ENCODE peak calls at places on chromosomes 1 and 21, in six cellular contexts. One of them, this sample, is unnamed.
A peak's percentile ranks its signal among the peaks of the same experiment; 100 is the strongest.

GRCh38 chr1:41418868-41419583 is 57.8 kb downstream of the FOXO6 start:
- DNase-seq in activated CD4-positive, CD25-positive, alpha-beta regulatory T cell: no peak
- DNase-seq in WTC11: no peak
- DNase-seq in HuH-7: no peak
- DNase-seq in COR-L47: peak; percentile 50
- DNase-seq in stromal cell of bone marrow: peak; percentile 80
- DNase-seq in this sample: no peak

GRCh38 chr1:20057886-20058420 is 12.0 kb upstream of the PLA2G5 start:
- DNase-seq in activated CD4-positive, CD25-positive, alpha-beta regulatory T cell: no peak
- DNase-seq in WTC11: no peak
- DNase-seq in HuH-7: no peak
- DNase-seq in COR-L47: no peak
- DNase-seq in stromal cell of bone marrow: no peak
- DNase-seq in this sample: no peak

GRCh38 chr21:42645211-42646075 is 8.0 kb upstream of the PDE9A start:
- DNase-seq in activated CD4-positive, CD25-positive, alpha-beta regulatory T cell: no peak
- DNase-seq in WTC11: no peak
- DNase-seq in HuH-7: no peak
- DNase-seq in COR-L47: no peak
- DNase-seq in stromal cell of bone marrow: no peak
- DNase-seq in this sample: no peak

GRCh38 chr1:37305841-37306240 is 168.5 kb upstream of the ZC3H12A start:
- DNase-seq in activated CD4-positive, CD25-positive, alpha-beta regulatory T cell: no peak
- DNase-seq in WTC11: no peak
- DNase-seq in HuH-7: no peak
- DNase-seq in COR-L47: peak; percentile 77
- DNase-seq in stromal cell of bone marrow: no peak
- DNase-seq in this sample: no peak

GRCh38 chr1:30473920-30474817 is 249.2 kb downstream of the MATN1 start:
- DNase-seq in activated CD4-positive, CD25-positive, alpha-beta regulatory T cell: no peak
- DNase-seq in WTC11: no peak
- DNase-seq in HuH-7: no peak
- DNase-seq in COR-L47: peak; percentile 32
- DNase-seq in stromal cell of bone marrow: no peak
- DNase-seq in this sample: no peak

GRCh38 chr1:151720190-151720953 is 950 bp upstream of the RIIAD1 start:
- DNase-seq in activated CD4-positive, CD25-positive, alpha-beta regulatory T cell: no peak
- DNase-seq in WTC11: no peak
- DNase-seq in HuH-7: no peak
- DNase-seq in COR-L47: no peak
- DNase-seq in stromal cell of bone marrow: no peak
- DNase-seq in this sample: no peak

GRCh38 chr1:15966081-15966955 is 9.6 kb downstream of the ZBTB17 start:
- DNase-seq in activated CD4-positive, CD25-positive, alpha-beta regulatory T cell: no peak
- DNase-seq in WTC11: no peak
- DNase-seq in HuH-7: no peak
- DNase-seq in COR-L47: no peak
- DNase-seq in stromal cell of bone marrow: no peak
- DNase-seq in this sample: peak; percentile 31

GRCh38 chr1:119829636-119830035 is 18.4 kb upstream of the REG4 start:
- DNase-seq in activated CD4-positive, CD25-positive, alpha-beta regulatory T cell: no peak
- DNase-seq in WTC11: no peak
- DNase-seq in HuH-7: no peak
- DNase-seq in COR-L47: peak; percentile 85
- DNase-seq in stromal cell of bone marrow: no peak
- DNase-seq in this sample: no peak

GRCh38 chr1:57843760-57844159 is 419.9 kb upstream of the DAB1 start:
- DNase-seq in activated CD4-positive, CD25-positive, alpha-beta regulatory T cell: no peak
- DNase-seq in WTC11: no peak
- DNase-seq in HuH-7: no peak
- DNase-seq in COR-L47: no peak
- DNase-seq in stromal cell of bone marrow: peak; percentile 3
- DNase-seq in this sample: no peak

GRCh38 chr1:55474168-55474786 is 259.1 kb upstream of the USP24 start:
- DNase-seq in activated CD4-positive, CD25-positive, alpha-beta regulatory T cell: no peak
- DNase-seq in WTC11: no peak
- DNase-seq in HuH-7: no peak
- DNase-seq in COR-L47: no peak
- DNase-seq in stromal cell of bone marrow: peak; percentile 49
- DNase-seq in this sample: no peak

GRCh38 chr1:96309783-96310182 is 411.8 kb upstream of the PTBP2 start:
- DNase-seq in activated CD4-positive, CD25-positive, alpha-beta regulatory T cell: no peak
- DNase-seq in WTC11: no peak
- DNase-seq in HuH-7: peak; percentile 17
- DNase-seq in COR-L47: no peak
- DNase-seq in stromal cell of bone marrow: peak; percentile 61
- DNase-seq in this sample: no peak

GRCh38 chr1:246435421-246436041 is 71.5 kb downstream of the SMYD3 start:
- DNase-seq in activated CD4-positive, CD25-positive, alpha-beta regulatory T cell: no peak
- DNase-seq in WTC11: no peak
- DNase-seq in HuH-7: no peak
- DNase-seq in COR-L47: no peak
- DNase-seq in stromal cell of bone marrow: no peak
- DNase-seq in this sample: no peak

GRCh38 chr1:174217787-174218574 is 58.7 kb downstream of the RABGAP1L start:
- DNase-seq in activated CD4-positive, CD25-positive, alpha-beta regulatory T cell: no peak
- DNase-seq in WTC11: no peak
- DNase-seq in HuH-7: peak; percentile 8
- DNase-seq in COR-L47: peak; percentile 4
- DNase-seq in stromal cell of bone marrow: peak; percentile 14
- DNase-seq in this sample: no peak

GRCh38 chr1:185960377-185961151 is 226.4 kb downstream of the HMCN1 start:
- DNase-seq in activated CD4-positive, CD25-positive, alpha-beta regulatory T cell: no peak
- DNase-seq in WTC11: no peak
- DNase-seq in HuH-7: no peak
- DNase-seq in COR-L47: peak; percentile 83
- DNase-seq in stromal cell of bone marrow: peak; percentile 38
- DNase-seq in this sample: no peak

GRCh38 chr1:70573317-70573843 is 162.3 kb downstream of the CTH start:
- DNase-seq in activated CD4-positive, CD25-positive, alpha-beta regulatory T cell: no peak
- DNase-seq in WTC11: no peak
- DNase-seq in HuH-7: no peak
- DNase-seq in COR-L47: no peak
- DNase-seq in stromal cell of bone marrow: no peak
- DNase-seq in this sample: no peak

GRCh38 chr1:54136963-54137531 is 15.8 kb downstream of the CDCP2 start:
- DNase-seq in activated CD4-positive, CD25-positive, alpha-beta regulatory T cell: no peak
- DNase-seq in WTC11: no peak
- DNase-seq in HuH-7: no peak
- DNase-seq in COR-L47: no peak
- DNase-seq in stromal cell of bone marrow: no peak
- DNase-seq in this sample: no peak

GRCh38 chr21:43196789-43197188 is 28.0 kb downstream of the CRYAA start:
- DNase-seq in activated CD4-positive, CD25-positive, alpha-beta regulatory T cell: no peak
- DNase-seq in WTC11: peak; percentile 3
- DNase-seq in HuH-7: peak; percentile 21
- DNase-seq in COR-L47: peak; percentile 38
- DNase-seq in stromal cell of bone marrow: no peak
- DNase-seq in this sample: no peak

GRCh38 chr1:54328117-54328636 is 78.0 kb downstream of the SSBP3 start:
- DNase-seq in activated CD4-positive, CD25-positive, alpha-beta regulatory T cell: no peak
- DNase-seq in WTC11: no peak
- DNase-seq in HuH-7: no peak
- DNase-seq in COR-L47: no peak
- DNase-seq in stromal cell of bone marrow: no peak
- DNase-seq in this sample: no peak

GRCh38 chr1:8394456-8395321 is 76.8 kb downstream of the SLC45A1 start:
- DNase-seq in activated CD4-positive, CD25-positive, alpha-beta regulatory T cell: no peak
- DNase-seq in WTC11: no peak
- DNase-seq in HuH-7: no peak
- DNase-seq in COR-L47: no peak
- DNase-seq in stromal cell of bone marrow: peak; percentile 68
- DNase-seq in this sample: no peak

GRCh38 chr1:2055911-2056575 is 5.8 kb downstream of the PRKCZ start:
- DNase-seq in activated CD4-positive, CD25-positive, alpha-beta regulatory T cell: no peak
- DNase-seq in WTC11: no peak
- DNase-seq in HuH-7: no peak
- DNase-seq in COR-L47: no peak
- DNase-seq in stromal cell of bone marrow: no peak
- DNase-seq in this sample: no peak

GRCh38 chr1:220894025-220894923 is 15.0 kb downstream of the HLX start:
- DNase-seq in activated CD4-positive, CD25-positive, alpha-beta regulatory T cell: no peak
- DNase-seq in WTC11: peak; percentile 57
- DNase-seq in HuH-7: no peak
- DNase-seq in COR-L47: no peak
- DNase-seq in stromal cell of bone marrow: no peak
- DNase-seq in this sample: no peak

GRCh38 chr1:29984107-29984506 is 739.3 kb downstream of the MATN1 start:
- DNase-seq in activated CD4-positive, CD25-positive, alpha-beta regulatory T cell: no peak
- DNase-seq in WTC11: no peak
- DNase-seq in HuH-7: no peak
- DNase-seq in COR-L47: peak; percentile 60
- DNase-seq in stromal cell of bone marrow: no peak
- DNase-seq in this sample: no peak

GRCh38 chr1:227943354-227943753 is 4.4 kb downstream of the WNT9A start:
- DNase-seq in activated CD4-positive, CD25-positive, alpha-beta regulatory T cell: no peak
- DNase-seq in WTC11: no peak
- DNase-seq in HuH-7: no peak
- DNase-seq in COR-L47: no peak
- DNase-seq in stromal cell of bone marrow: no peak
- DNase-seq in this sample: no peak

GRCh38 chr1:241682921-241683320 is 30.8 kb downstream of the WDR64 start:
- DNase-seq in activated CD4-positive, CD25-positive, alpha-beta regulatory T cell: no peak
- DNase-seq in WTC11: no peak
- DNase-seq in HuH-7: no peak
- DNase-seq in COR-L47: no peak
- DNase-seq in stromal cell of bone marrow: no peak
- DNase-seq in this sample: no peak

GRCh38 chr21:15604424-15604823 is 125.4 kb upstream of the USP25 start:
- DNase-seq in activated CD4-positive, CD25-positive, alpha-beta regulatory T cell: no peak
- DNase-seq in WTC11: no peak
- DNase-seq in HuH-7: no peak
- DNase-seq in COR-L47: no peak
- DNase-seq in stromal cell of bone marrow: no peak
- DNase-seq in this sample: no peak

GRCh38 chr1:168303716-168304540 is 23.3 kb downstream of the TBX19 start:
- DNase-seq in activated CD4-positive, CD25-positive, alpha-beta regulatory T cell: no peak
- DNase-seq in WTC11: no peak
- DNase-seq in HuH-7: no peak
- DNase-seq in COR-L47: no peak
- DNase-seq in stromal cell of bone marrow: no peak
- DNase-seq in this sample: no peak

GRCh38 chr1:30923597-30923996 is 15.0 kb upstream of the SDC3 start:
- DNase-seq in activated CD4-positive, CD25-positive, alpha-beta regulatory T cell: no peak
- DNase-seq in WTC11: no peak
- DNase-seq in HuH-7: no peak
- DNase-seq in COR-L47: no peak
- DNase-seq in stromal cell of bone marrow: no peak
- DNase-seq in this sample: no peak

GRCh38 chr1:159755608-159756007 is 25.2 kb upstream of the DUSP23 start:
- DNase-seq in activated CD4-positive, CD25-positive, alpha-beta regulatory T cell: no peak
- DNase-seq in WTC11: no peak
- DNase-seq in HuH-7: no peak
- DNase-seq in COR-L47: no peak
- DNase-seq in stromal cell of bone marrow: no peak
- DNase-seq in this sample: no peak

GRCh38 chr1:56527548-56528302 is 51.6 kb downstream of the PLPP3 start:
- DNase-seq in activated CD4-positive, CD25-positive, alpha-beta regulatory T cell: no peak
- DNase-seq in WTC11: no peak
- DNase-seq in HuH-7: no peak
- DNase-seq in COR-L47: peak; percentile 71
- DNase-seq in stromal cell of bone marrow: no peak
- DNase-seq in this sample: no peak

GRCh38 chr1:194774535-194774934 is 1588.1 kb upstream of the B3GALT2 start:
- DNase-seq in activated CD4-positive, CD25-positive, alpha-beta regulatory T cell: no peak
- DNase-seq in WTC11: no peak
- DNase-seq in HuH-7: no peak
- DNase-seq in COR-L47: no peak
- DNase-seq in stromal cell of bone marrow: no peak
- DNase-seq in this sample: no peak

GRCh38 chr1:117180571-117180970 is 30.2 kb downstream of the VTCN1 start:
- DNase-seq in activated CD4-positive, CD25-positive, alpha-beta regulatory T cell: no peak
- DNase-seq in WTC11: no peak
- DNase-seq in HuH-7: no peak
- DNase-seq in COR-L47: peak; percentile 28
- DNase-seq in stromal cell of bone marrow: no peak
- DNase-seq in this sample: no peak

GRCh38 chr1:205226868-205227583 is 720 bp upstream of the TMCC2 start:
- DNase-seq in activated CD4-positive, CD25-positive, alpha-beta regulatory T cell: no peak
- DNase-seq in WTC11: no peak
- DNase-seq in HuH-7: no peak
- DNase-seq in COR-L47: no peak
- DNase-seq in stromal cell of bone marrow: peak; percentile 25
- DNase-seq in this sample: no peak

GRCh38 chr1:119626841-119627240 is 21.2 kb downstream of the ZNF697 start:
- DNase-seq in activated CD4-positive, CD25-positive, alpha-beta regulatory T cell: no peak
- DNase-seq in WTC11: no peak
- DNase-seq in HuH-7: no peak
- DNase-seq in COR-L47: no peak
- DNase-seq in stromal cell of bone marrow: peak; percentile 59
- DNase-seq in this sample: no peak

GRCh38 chr1:6423321-6423999 is 1.1 kb upstream of the ESPN start:
- DNase-seq in activated CD4-positive, CD25-positive, alpha-beta regulatory T cell: peak; percentile 51
- DNase-seq in WTC11: peak; percentile 91
- DNase-seq in HuH-7: peak; percentile 91
- DNase-seq in COR-L47: peak; percentile 91
- DNase-seq in stromal cell of bone marrow: no peak
- DNase-seq in this sample: no peak

GRCh38 chr21:14762734-14763694 is 216.9 kb upstream of the SAMSN1 start:
- DNase-seq in activated CD4-positive, CD25-positive, alpha-beta regulatory T cell: no peak
- DNase-seq in WTC11: no peak
- DNase-seq in HuH-7: no peak
- DNase-seq in COR-L47: no peak
- DNase-seq in stromal cell of bone marrow: no peak
- DNase-seq in this sample: no peak

This sample was measured in central memory CD8-positive, alpha-beta T cell.